ENCODE peak calls at places on chromosomes 4 and X, in six cellular contexts. O, P, V, K, Z and M are unnamed samples. For H3K4me1, the result is how much of the 10 kb centered on the place peaks cover.

GRCh38 chr4:89928867-89929266 is 34.2 kb downstream of the MMRN1 start:
- DNase-seq in O (no peak), Z (no peak), P (no peak), K (no peak), V (no peak), M (no peak)

GRCh38 chr4:76984127-76984526 is 34.6 kb downstream of the SEPTIN11 start:
- DNase-seq in Z (no peak), P (no peak), V (no peak), O (no peak), K (no peak), M (no peak)

GRCh38 chr4:89284828-89285227 is 22.8 kb downstream of the GPRIN3 start:
- DNase-seq in P (no peak), V (no peak), Z (no peak), K (no peak), O (no peak), M (no peak)

GRCh38 chr4:53905935-53906377 is 158.4 kb downstream of the CHIC2 start:
- DNase-seq in P (peak), Z (no peak), K (peak), O (peak), V (no peak), M (no peak)

GRCh38 chr4:83316459-83317170 is 18.0 kb downstream of the HPSE start:
- DNase-seq in O (no peak), V (no peak), K (no peak), Z (no peak), P (no peak), M (no peak)

GRCh38 chrX:153645921-153646481 is 1.0 kb upstream of the DUSP9 start:
- DNase-seq in Z (no peak), O (no peak), P (no peak), V (no peak), K (no peak), M (no peak)

GRCh38 chr4:46648088-46648744 is 258.3 kb upstream of the GABRA2 start:
- DNase-seq in K (peak), O (no peak), V (no peak), P (no peak), Z (no peak), M (no peak)

GRCh38 chrX:31545726-31546125 is 473.9 kb upstream of the FTHL17 start:
- DNase-seq in Z (no peak), K (no peak), O (no peak), P (no peak), V (no peak), M (no peak)

GRCh38 chrX:136542281-136542680 is 10.3 kb downstream of the VGLL1 start:
- DNase-seq in P (no peak), Z (no peak), K (no peak), V (no peak), O (no peak), M (no peak)

GRCh38 chrX:53281321-53281822 is at the start of gene IQSEC2:
- DNase-seq in O (peak), K (peak), P (peak), Z (no peak), V (peak), M (peak)

GRCh38 chr4:3679071-3679825 is 86.9 kb upstream of the ADRA2C start:
- DNase-seq in K (no peak), P (no peak), V (peak), O (no peak), Z (no peak), M (peak)

GRCh38 chr4:147773261-147774184 is 41.6 kb downstream of the ARHGAP10 start:
- DNase-seq in O (no peak), K (no peak), Z (no peak), V (no peak), P (no peak), M (no peak)

GRCh38 chr4:47031011-47031678 is at the start of gene GABRB1:
- DNase-seq in O (peak), P (peak), V (peak), Z (no peak), K (peak), M (peak)

GRCh38 chr4:26171953-26172352 is 148.9 kb upstream of the RBPJ start:
- DNase-seq in Z (no peak), O (no peak), K (no peak), P (no peak), V (no peak), M (no peak)

GRCh38 chrX:46758163-46758955 is 559 bp downstream of the SLC9A7 start:
- DNase-seq in O (no peak), V (peak), P (no peak), K (peak), Z (peak), M (peak)

GRCh38 chr4:87235020-87235671 is 14.7 kb upstream of the KLHL8 start:
- DNase-seq in P (no peak), Z (no peak), K (no peak), V (no peak), O (no peak), M (no peak)

GRCh38 chr4:79413486-79413885 is 5.5 kb upstream of the GK2 start:
- DNase-seq in P (no peak), O (no peak), V (no peak), Z (no peak), K (no peak), M (no peak)

GRCh38 chrX:110212299-110212698 is 105.6 kb downstream of the AMMECR1 start:
- DNase-seq in K (no peak), V (no peak), Z (no peak), O (no peak), P (no peak), M (no peak)

GRCh38 chrX:56248492-56248891 is 16.3 kb downstream of the KLF8 start:
- DNase-seq in K (peak), P (peak), O (peak), Z (peak), V (no peak), M (peak)

GRCh38 chr4:176775326-176775725 is 17.4 kb downstream of the VEGFC start:
- DNase-seq in V (no peak), K (no peak), Z (no peak), O (no peak), P (no peak), M (no peak)

GRCh38 chr4:176779421-176779820 is 13.3 kb downstream of the VEGFC start:
- DNase-seq in Z (no peak), O (no peak), K (no peak), P (no peak), V (no peak), M (no peak)

GRCh38 chr4:176778491-176778890 is 14.2 kb downstream of the VEGFC start:
- DNase-seq in O (no peak), P (peak), V (no peak), K (no peak), Z (no peak), M (no peak)

GRCh38 chr4:176778063-176778462 is 14.7 kb downstream of the VEGFC start:
- DNase-seq in Z (no peak), V (no peak), O (no peak), P (no peak), K (no peak), M (no peak)

DNA sequence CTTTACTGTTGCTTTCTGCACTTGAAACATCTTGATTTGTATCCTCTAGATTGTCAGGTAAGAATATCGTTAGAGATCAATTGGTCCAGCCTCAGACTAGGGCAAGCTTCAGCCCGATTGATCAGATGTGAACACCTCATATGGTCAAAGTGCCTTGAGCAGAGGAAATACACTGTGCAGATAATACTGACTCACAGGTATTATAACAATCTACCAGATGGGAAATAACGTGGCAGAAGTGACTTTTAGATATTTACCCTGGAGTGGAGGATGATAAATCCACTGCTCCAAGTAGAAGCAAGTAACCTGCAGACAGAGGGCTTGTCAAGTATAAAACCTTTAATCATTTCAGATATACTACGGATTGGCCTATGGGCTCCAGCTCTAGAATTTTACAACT is 17.9 kb downstream of the VEGFC start:
- DNase-seq in Z (no peak), K (no peak), V (no peak), O (no peak), P (no peak), M (no peak)
- H3K4me1 ChIP-seq in Z (under half), K (under half), V (under half), O (under half), P (under half), M (under half)

GRCh38 chr4:168864831-168865541 is 145.1 kb downstream of the CBR4 start:
- DNase-seq in P (no peak), K (no peak), Z (no peak), O (no peak), V (no peak), M (no peak)
- TF ChIP-seq CTCF in P (peak), K (no peak), Z (no peak), O (peak), V (no peak), M (peak)

GRCh38 chrX:24241822-24242648 is 71.8 kb downstream of the SUPT20HL2 start:
- DNase-seq in O (no peak), K (no peak), Z (no peak), V (no peak), P (no peak), M (no peak)

GRCh38 chrX:24242649-24243556 is 71.0 kb downstream of the SUPT20HL2 start:
- DNase-seq in P (peak), V (no peak), Z (no peak), K (peak), O (peak), M (no peak)

GRCh38 chrX:24248042-24248441 is 65.8 kb downstream of the SUPT20HL2 start:
- DNase-seq in Z (no peak), O (no peak), K (no peak), P (no peak), V (no peak), M (no peak)

GRCh38 chrX:24245201-24245600 is 68.7 kb downstream of the SUPT20HL2 start:
- DNase-seq in Z (no peak), O (no peak), V (no peak), K (no peak), P (no peak), M (no peak)

GRCh38 chrX:24243692-24244091 is 70.2 kb downstream of the SUPT20HL2 start:
- DNase-seq in Z (no peak), V (no peak), K (no peak), P (no peak), O (no peak), M (no peak)
- H3K4me3 ChIP-seq in Z (no peak), V (no peak), K (no peak), P (no peak), O (no peak), M (no peak)

GRCh38 chr4:180434131-180434895 is 1808.9 kb upstream of the TENM3 start:
- DNase-seq in Z (no peak), V (no peak), K (no peak), P (no peak), O (no peak), M (no peak)

GRCh38 chr4:180436366-180436765 is 1806.8 kb upstream of the TENM3 start:
- DNase-seq in V (no peak), O (no peak), Z (no peak), K (no peak), P (no peak), M (no peak)

GRCh38 chr4:180437601-180438000 is 1805.6 kb upstream of the TENM3 start:
- DNase-seq in P (no peak), Z (no peak), O (no peak), K (no peak), V (no peak), M (no peak)
- H3K4me1 ChIP-seq in P (under half), Z (under half), O (under half), K (under half), V (under half), M (under half)

GRCh38 chr4:6301051-6301731 is 31.5 kb downstream of the WFS1 start:
- DNase-seq in O (no peak), K (no peak), Z (no peak), V (peak), P (no peak), M (no peak)
- TF ChIP-seq CTCF in O (no peak), K (no peak), Z (no peak), V (no peak), P (no peak), M (no peak)